ENCODE peak calls at places on chromosomes 4 and X, in six cellular contexts. One of them, this sample, is unnamed.

GRCh38 chr4:173046818-173047217 is 121.8 kb upstream of the GALNT7 start:
- DNase-seq in AG04450: no peak
- DNase-seq in HL-60: no peak
- DNase-seq in sigmoid colon: no peak
- DNase-seq in dorsolateral prefrontal cortex: peak; percentile 18
- DNase-seq in fibroblast of pulmonary artery: no peak
- DNase-seq in this sample: no peak

GRCh38 chrX:110293658-110294453 is 24.0 kb downstream of the AMMECR1 start:
- DNase-seq in AG04450: no peak
- DNase-seq in sigmoid colon: no peak
- DNase-seq in fibroblast of pulmonary artery: no peak
- DNase-seq in dorsolateral prefrontal cortex: no peak
- DNase-seq in HL-60: no peak
- DNase-seq in this sample: no peak

GRCh38 chr4:17316566-17316965 is 195.3 kb downstream of the QDPR start:
- DNase-seq in fibroblast of pulmonary artery: no peak
- DNase-seq in HL-60: no peak
- DNase-seq in dorsolateral prefrontal cortex: no peak
- DNase-seq in sigmoid colon: no peak
- DNase-seq in AG04450: peak; percentile 13
- DNase-seq in this sample: no peak

GRCh38 chr4:15586046-15586445 is 69.1 kb downstream of the FBXL5 start:
- DNase-seq in HL-60: peak; percentile 70
- DNase-seq in sigmoid colon: no peak
- DNase-seq in AG04450: no peak
- DNase-seq in fibroblast of pulmonary artery: no peak
- DNase-seq in dorsolateral prefrontal cortex: no peak
- DNase-seq in this sample: no peak

GRCh38 chr4:132266374-132266773 is 882.7 kb upstream of the PCDH10 start:
- DNase-seq in fibroblast of pulmonary artery: no peak
- DNase-seq in sigmoid colon: no peak
- DNase-seq in dorsolateral prefrontal cortex: no peak
- DNase-seq in AG04450: no peak
- DNase-seq in HL-60: no peak
- DNase-seq in this sample: no peak

GRCh38 chr4:71231073-71231752 is 107.6 kb upstream of the SLC4A4 start:
- DNase-seq in fibroblast of pulmonary artery: peak; percentile 30
- DNase-seq in sigmoid colon: peak; percentile 75
- DNase-seq in HL-60: no peak
- DNase-seq in dorsolateral prefrontal cortex: peak; percentile 53
- DNase-seq in AG04450: no peak
- DNase-seq in this sample: peak; percentile 51

GRCh38 chr4:3791910-3792542 is 25.8 kb downstream of the ADRA2C start:
- DNase-seq in AG04450: no peak
- DNase-seq in fibroblast of pulmonary artery: peak; percentile 21
- DNase-seq in sigmoid colon: no peak
- DNase-seq in HL-60: no peak
- DNase-seq in dorsolateral prefrontal cortex: no peak
- DNase-seq in this sample: no peak

GRCh38 chrX:133150730-133151129 is 53.8 kb upstream of the USP26 start:
- DNase-seq in dorsolateral prefrontal cortex: no peak
- DNase-seq in sigmoid colon: no peak
- DNase-seq in HL-60: no peak
- DNase-seq in AG04450: no peak
- DNase-seq in fibroblast of pulmonary artery: no peak
- DNase-seq in this sample: no peak

GRCh38 chrX:51420610-51421009 is 75.8 kb downstream of the NUDT11 start:
- DNase-seq in fibroblast of pulmonary artery: peak; percentile 55
- DNase-seq in HL-60: no peak
- DNase-seq in AG04450: peak; percentile 1
- DNase-seq in sigmoid colon: no peak
- DNase-seq in dorsolateral prefrontal cortex: peak; percentile 25
- DNase-seq in this sample: no peak

GRCh38 chrX:103066606-103067005 is 2.6 kb upstream of the BEX1 start:
- DNase-seq in fibroblast of pulmonary artery: peak; percentile 42
- DNase-seq in HL-60: no peak
- DNase-seq in sigmoid colon: no peak
- DNase-seq in dorsolateral prefrontal cortex: no peak
- DNase-seq in AG04450: no peak
- DNase-seq in this sample: no peak

GRCh38 chr4:76435689-76436176 is 704 bp downstream of the SHROOM3 start:
- DNase-seq in fibroblast of pulmonary artery: no peak
- DNase-seq in dorsolateral prefrontal cortex: no peak
- DNase-seq in sigmoid colon: no peak
- DNase-seq in AG04450: no peak
- DNase-seq in HL-60: no peak
- DNase-seq in this sample: no peak
- H3K4me3 ChIP-seq in fibroblast of pulmonary artery: peak overlapping the region; percentile 30
- H3K4me3 ChIP-seq in dorsolateral prefrontal cortex: peak overlapping the region; percentile 53
- H3K4me3 ChIP-seq in sigmoid colon: peak overlapping the region; percentile 26
- H3K4me3 ChIP-seq in AG04450: no peak overlapping the region
- H3K4me3 ChIP-seq in HL-60: no peak overlapping the region
- H3K4me3 ChIP-seq in this sample: peak overlapping the region; percentile 20

GRCh38 chrX:113370001-113370400 is 529.4 kb upstream of the AMOT start:
- DNase-seq in fibroblast of pulmonary artery: no peak
- DNase-seq in dorsolateral prefrontal cortex: no peak
- DNase-seq in HL-60: no peak
- DNase-seq in sigmoid colon: no peak
- DNase-seq in AG04450: no peak
- DNase-seq in this sample: no peak

DNA sequence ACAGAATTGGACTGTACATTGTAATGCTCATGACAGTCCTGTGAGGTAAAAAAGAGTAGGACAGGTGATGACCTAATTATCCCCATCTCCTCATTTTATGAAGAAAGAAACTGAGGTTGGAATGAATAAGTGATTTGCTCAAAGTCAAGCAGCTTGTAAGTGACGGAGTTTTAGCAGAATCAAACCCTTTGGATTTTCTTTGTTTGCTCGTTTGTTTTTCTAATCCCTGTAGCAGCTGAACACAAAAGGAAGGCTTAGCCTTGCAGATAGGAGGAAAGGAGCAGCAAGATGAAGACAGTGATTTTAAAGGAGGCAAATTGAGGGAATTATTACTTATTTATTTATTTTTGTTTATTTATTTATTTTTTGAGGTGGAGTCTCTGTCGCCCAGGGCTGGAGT is 528.4 kb upstream of the AMOT start:
- DNase-seq in fibroblast of pulmonary artery: no peak
- DNase-seq in dorsolateral prefrontal cortex: no peak
- DNase-seq in AG04450: no peak
- DNase-seq in sigmoid colon: no peak
- DNase-seq in HL-60: no peak
- DNase-seq in this sample: no peak
- TF ChIP-seq CTCF in fibroblast of pulmonary artery: no peak
- TF ChIP-seq CTCF in dorsolateral prefrontal cortex: no peak
- TF ChIP-seq CTCF in AG04450: no peak
- TF ChIP-seq CTCF in sigmoid colon: no peak
- TF ChIP-seq CTCF in HL-60: no peak
- TF ChIP-seq CTCF in this sample: no peak

GRCh38 chrX:38965883-38966282 is 164.6 kb downstream of the MID1IP1 start:
- DNase-seq in dorsolateral prefrontal cortex: no peak
- DNase-seq in sigmoid colon: no peak
- DNase-seq in fibroblast of pulmonary artery: no peak
- DNase-seq in AG04450: no peak
- DNase-seq in HL-60: no peak
- DNase-seq in this sample: no peak
- H3K4me3 ChIP-seq in dorsolateral prefrontal cortex: no peak overlapping the region
- H3K4me3 ChIP-seq in sigmoid colon: no peak overlapping the region
- H3K4me3 ChIP-seq in fibroblast of pulmonary artery: no peak overlapping the region
- H3K4me3 ChIP-seq in AG04450: no peak overlapping the region
- H3K4me3 ChIP-seq in HL-60: no peak overlapping the region
- H3K4me3 ChIP-seq in this sample: no peak overlapping the region

DNA sequence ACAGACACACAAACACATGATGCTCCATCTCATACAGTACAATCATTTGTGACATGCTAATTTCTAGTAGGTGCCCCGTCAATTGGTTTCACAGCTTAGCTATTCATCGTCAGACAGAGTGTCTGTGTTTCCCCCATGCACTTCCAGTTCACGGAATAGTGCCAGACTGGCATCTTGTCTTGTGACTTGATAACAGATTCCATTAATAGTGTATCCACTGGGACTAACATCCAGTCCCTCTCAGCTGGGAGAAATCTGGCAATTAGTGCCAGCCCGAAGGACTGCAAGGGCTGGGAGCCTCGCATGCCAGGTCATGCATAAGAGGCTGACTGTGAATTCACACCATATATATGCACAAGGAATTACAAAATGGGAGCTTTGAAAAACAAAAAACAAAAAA is 20.2 kb upstream of the GATB start:
- DNase-seq in sigmoid colon: no peak
- DNase-seq in HL-60: no peak
- DNase-seq in fibroblast of pulmonary artery: no peak
- DNase-seq in AG04450: no peak
- DNase-seq in dorsolateral prefrontal cortex: no peak
- DNase-seq in this sample: no peak
- TF ChIP-seq CTCF in sigmoid colon: no peak
- TF ChIP-seq CTCF in HL-60: no peak
- TF ChIP-seq CTCF in fibroblast of pulmonary artery: no peak
- TF ChIP-seq CTCF in AG04450: no peak
- TF ChIP-seq CTCF in dorsolateral prefrontal cortex: no peak
- TF ChIP-seq CTCF in this sample: no peak

DNA sequence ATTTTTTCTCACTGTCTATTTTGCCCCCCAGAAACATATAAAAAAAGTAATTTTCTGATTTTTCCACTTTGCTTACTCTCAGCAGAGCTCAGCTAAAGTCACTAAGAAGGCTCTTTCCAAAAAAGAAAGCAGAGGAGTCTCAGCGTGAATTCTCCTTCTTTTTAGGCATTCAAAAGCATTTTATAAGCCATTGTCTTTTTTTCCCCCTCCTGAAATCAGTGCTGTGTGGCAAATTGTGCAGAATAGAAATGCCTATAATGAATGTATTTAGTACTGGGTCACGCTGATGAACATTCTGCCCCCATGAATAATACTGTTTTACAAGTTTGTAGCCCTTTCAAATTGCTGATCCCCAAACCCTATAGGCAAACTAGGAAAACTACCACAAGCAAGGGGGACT is 1.6 kb upstream of the PCDH18 start:
- DNase-seq in AG04450: no peak
- DNase-seq in fibroblast of pulmonary artery: no peak
- DNase-seq in dorsolateral prefrontal cortex: no peak
- DNase-seq in sigmoid colon: no peak
- DNase-seq in HL-60: no peak
- DNase-seq in this sample: no peak
- H3K4me3 ChIP-seq in AG04450: peak overlapping the region; percentile 10
- H3K4me3 ChIP-seq in fibroblast of pulmonary artery: no peak overlapping the region
- H3K4me3 ChIP-seq in dorsolateral prefrontal cortex: peak overlapping the region; percentile 72
- H3K4me3 ChIP-seq in sigmoid colon: peak overlapping the region; percentile 52
- H3K4me3 ChIP-seq in HL-60: no peak overlapping the region
- H3K4me3 ChIP-seq in this sample: peak overlapping the region; percentile 73

GRCh38 chr4:60019946-60020345 is 1180.2 kb upstream of the ADGRL3 start:
- DNase-seq in fibroblast of pulmonary artery: no peak
- DNase-seq in AG04450: no peak
- DNase-seq in HL-60: no peak
- DNase-seq in sigmoid colon: no peak
- DNase-seq in dorsolateral prefrontal cortex: no peak
- DNase-seq in this sample: no peak

GRCh38 chr4:60013458-60013857 is 1186.7 kb upstream of the ADGRL3 start:
- DNase-seq in AG04450: no peak
- DNase-seq in fibroblast of pulmonary artery: no peak
- DNase-seq in sigmoid colon: no peak
- DNase-seq in dorsolateral prefrontal cortex: no peak
- DNase-seq in HL-60: no peak
- DNase-seq in this sample: no peak

GRCh38 chr4:60020389-60020788 is 1179.7 kb upstream of the ADGRL3 start:
- DNase-seq in dorsolateral prefrontal cortex: no peak
- DNase-seq in sigmoid colon: no peak
- DNase-seq in fibroblast of pulmonary artery: no peak
- DNase-seq in AG04450: no peak
- DNase-seq in HL-60: no peak
- DNase-seq in this sample: no peak

DNA sequence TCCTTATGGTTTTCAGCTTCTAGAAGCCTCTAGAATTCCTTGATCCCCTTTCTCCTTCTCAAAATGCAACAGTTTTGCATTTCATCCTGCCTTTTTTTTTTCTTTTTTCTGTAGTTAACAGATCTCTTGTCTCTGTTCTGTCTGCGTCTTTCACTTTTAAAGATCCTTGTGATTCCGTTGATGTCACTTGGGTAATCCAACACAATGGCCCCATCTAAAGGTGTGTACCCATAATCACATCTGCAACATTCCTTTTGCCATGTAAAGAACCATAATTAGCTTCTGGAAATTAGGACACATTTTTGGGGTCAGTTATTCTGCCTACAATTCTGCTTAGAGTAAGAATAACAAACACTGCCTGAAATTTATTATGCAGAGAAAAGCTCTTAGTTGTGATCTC is 1180.9 kb upstream of the ADGRL3 start:
- DNase-seq in sigmoid colon: no peak
- DNase-seq in dorsolateral prefrontal cortex: no peak
- DNase-seq in HL-60: no peak
- DNase-seq in fibroblast of pulmonary artery: no peak
- DNase-seq in AG04450: no peak
- DNase-seq in this sample: no peak
- TF ChIP-seq CTCF in sigmoid colon: no peak
- TF ChIP-seq CTCF in dorsolateral prefrontal cortex: no peak
- TF ChIP-seq CTCF in HL-60: no peak
- TF ChIP-seq CTCF in fibroblast of pulmonary artery: no peak
- TF ChIP-seq CTCF in AG04450: no peak
- TF ChIP-seq CTCF in this sample: no peak

DNA sequence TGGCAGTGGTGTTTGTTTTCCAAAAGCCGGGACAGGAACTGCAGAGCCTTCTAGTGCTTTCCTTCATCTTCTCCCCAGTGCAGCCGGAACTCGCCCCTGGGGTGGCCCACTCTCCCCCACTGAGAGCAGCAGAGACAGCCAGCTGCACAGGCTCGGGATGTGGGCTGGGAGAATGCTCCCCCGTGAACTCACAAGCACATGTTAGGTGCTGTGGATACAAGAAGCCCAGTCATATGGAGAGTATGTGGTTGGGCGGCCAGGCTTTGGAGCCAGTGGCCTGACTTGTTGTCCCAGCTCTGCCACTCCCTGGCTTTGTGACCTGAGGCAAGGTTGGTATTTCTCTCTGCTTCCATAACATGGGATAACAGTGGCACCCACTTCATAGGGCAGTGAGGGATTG is 9.4 kb upstream of the KIAA0232 start:
- DNase-seq in fibroblast of pulmonary artery: no peak
- DNase-seq in HL-60: no peak
- DNase-seq in dorsolateral prefrontal cortex: no peak
- DNase-seq in sigmoid colon: no peak
- DNase-seq in AG04450: no peak
- DNase-seq in this sample: no peak
- H3K4me3 ChIP-seq in fibroblast of pulmonary artery: no peak overlapping the region
- H3K4me3 ChIP-seq in HL-60: no peak overlapping the region
- H3K4me3 ChIP-seq in dorsolateral prefrontal cortex: no peak overlapping the region
- H3K4me3 ChIP-seq in sigmoid colon: no peak overlapping the region
- H3K4me3 ChIP-seq in AG04450: no peak overlapping the region
- H3K4me3 ChIP-seq in this sample: no peak overlapping the region